ENCODE peak calls at places on chromosomes 16 and 17, in seven cellular contexts. S is psoas muscle; V is OCI-LY7; C is left cardiac atrium; F is stimulated activated CD8-positive, alpha-beta memory T cell treated with anti-CD3 and anti-CD28 coated beads, Interleukin-4, amount 100 ng/mL, for 24 hours; P is endothelial cell; H is glomerular endothelial cell. B is an unnamed sample.

GRCh38 chr17:77164483-77165030 is 23.8 kb downstream of the SEC14L1 start:
- DNase-seq in S (no peak), V (no peak), C (peak), F (no peak), P (no peak), H (no peak), B (no peak)

GRCh38 chr16:65195998-65196397 is 74.1 kb upstream of the CDH11 start:
- DNase-seq in S (no peak), V (no peak), C (no peak), F (no peak), P (no peak), H (no peak), B (no peak)

GRCh38 chr16:1313721-1314120 is 4.3 kb downstream of the UBE2I start:
- DNase-seq in S (no peak), V (no peak), C (no peak), F (no peak), P (no peak), H (no peak), B (no peak)

GRCh38 chr17:32486701-32487459 is at the start of gene CDK5R1:
- DNase-seq in S (peak), V (peak), C (peak), F (peak), P (peak), H (no peak), B (no peak)

GRCh38 chr17:6420173-6420641 is 14.7 kb downstream of the AIPL1 start:
- DNase-seq in S (no peak), V (no peak), C (no peak), F (peak), P (peak), H (no peak), B (no peak)

GRCh38 chr16:74740795-74741304 is 33.8 kb downstream of the FA2H start:
- DNase-seq in S (peak), V (no peak), C (no peak), F (no peak), P (no peak), H (no peak), B (no peak)

GRCh38 chr17:49694847-49695697 is 12.7 kb downstream of the SLC35B1 start:
- DNase-seq in S (peak), V (peak), C (no peak), F (peak), P (peak), H (no peak), B (no peak)

GRCh38 chr16:89412811-89413210 is 77.5 kb downstream of the ANKRD11 start:
- DNase-seq in S (no peak), V (no peak), C (no peak), F (no peak), P (no peak), H (no peak), B (no peak)

GRCh38 chr17:8158267-8159031 is 4.3 kb downstream of the VAMP2 start:
- DNase-seq in S (peak), V (peak), C (peak), F (peak), P (peak), H (no peak), B (no peak)

GRCh38 chr17:31582151-31582907 is 190.9 kb downstream of the RAB11FIP4 start:
- DNase-seq in S (peak), V (no peak), C (peak), F (no peak), P (no peak), H (no peak), B (no peak)

GRCh38 chr16:86926695-86927094 is 348.3 kb downstream of the FOXL1 start:
- DNase-seq in S (no peak), V (no peak), C (no peak), F (no peak), P (no peak), H (no peak), B (no peak)

B was measured in retinal pigment epithelial cell.